ENCODE peak calls at places on chromosomes 16 and 17, in ten cellular contexts. S, Z, Q, B, Y, G, J, M, L and T are unnamed samples.
A peak's percentile ranks its signal among the peaks of the same experiment; 100 is the strongest.

GRCh38 chr16:10162981-10163380 is 19.2 kb downstream of the GRIN2A start:
- DNase-seq in Y (no peak), L (no peak), S (no peak), Z (no peak), B (no peak), J (no peak), M (no peak), Q (no peak), G (no peak), T (no peak)

GRCh38 chr17:66210208-66210574 is 18.3 kb upstream of the CEP112 start:
- DNase-seq in B (no peak), S (no peak), L (no peak), Q (no peak), M (no peak), Z (no peak), J (no peak), Y (no peak), G (no peak), T (no peak)

GRCh38 chr16:67441289-67441753 is 10.4 kb downstream of the HSD11B2 start:
- DNase-seq in B (no peak), L (no peak), S (no peak), Z (no peak), Y (no peak), M (no peak), G (no peak), Q (no peak), J (peak; percentile 95), T (no peak)

GRCh38 chr17:601462-602303 is 113.0 kb downstream of the VPS53 start:
- DNase-seq in Z (no peak), Q (peak; percentile 91), S (no peak), M (peak; percentile 11), B (no peak), Y (no peak), J (peak; percentile 28), L (peak; percentile 50), G (no peak), T (peak; percentile 64)

GRCh38 chr17:49388290-49388640 is 26.2 kb upstream of the ZNF652 start:
- DNase-seq in Z (no peak), L (no peak), G (no peak), J (peak; percentile 23), S (no peak), B (no peak), Q (no peak), Y (no peak), M (no peak), T (no peak)

GRCh38 chr17:29048440-29049360 is 5.8 kb downstream of the PIPOX start:
- DNase-seq in Q (no peak), B (no peak), G (no peak), M (no peak), Y (no peak), J (no peak), S (no peak), L (peak; percentile 36), Z (no peak), T (peak; percentile 22)

GRCh38 chr17:53749178-53749577 is 73.5 kb upstream of the KIF2B start:
- DNase-seq in G (no peak), L (peak; percentile 10), M (no peak), Q (peak; percentile 40), Z (no peak), J (no peak), B (no peak), Y (no peak), S (peak; percentile 27), T (peak; percentile 51)

GRCh38 chr16:10965440-10966039 is 21.2 kb downstream of the CLEC16A start:
- DNase-seq in G (no peak), M (no peak), B (no peak), Q (no peak), L (no peak), J (no peak), Z (no peak), S (no peak), Y (peak; percentile 92), T (no peak)

GRCh38 chr16:19704321-19705130 is 13.5 kb downstream of the KNOP1 start:
- DNase-seq in J (no peak), Q (peak; percentile 67), S (no peak), Y (no peak), G (no peak), L (peak; percentile 73), Z (no peak), M (peak; percentile 66), B (no peak), T (peak; percentile 43)

GRCh38 chr17:83196088-83196765 is 116.8 kb downstream of the METRNL start:
- DNase-seq in L (peak; percentile 90), Y (no peak), G (no peak), Q (peak; percentile 55), Z (peak; percentile 83), M (peak; percentile 74), S (no peak), B (no peak), J (no peak), T (no peak)

GRCh38 chr17:48610282-48611211 is at the start of gene HOXB7:
- DNase-seq in Q (no peak), J (peak; percentile 88), L (peak; percentile 88), Z (no peak), Y (no peak), S (no peak), G (peak; percentile 86), M (peak; percentile 64), B (peak; percentile 62), T (peak; percentile 65)

GRCh38 chr17:18986541-18987229 is 17.9 kb downstream of the FAM83G start:
- DNase-seq in M (no peak), L (no peak), G (no peak), Q (no peak), Z (no peak), J (no peak), S (no peak), Y (no peak), B (no peak), T (no peak)

GRCh38 chr16:2121853-2122252 is 13.8 kb downstream of the PKD1 start:
- DNase-seq in G (peak; percentile 78), S (no peak), J (no peak), M (no peak), B (no peak), Z (peak; percentile 87), Y (no peak), L (peak; percentile 45), Q (no peak), T (no peak)

GRCh38 chr16:77468831-77469230 is 34.0 kb upstream of the ADAMTS18 start:
- DNase-seq in Q (no peak), Z (no peak), L (no peak), S (no peak), Y (no peak), J (no peak), M (no peak), B (no peak), G (no peak), T (no peak)

GRCh38 chr16:83878838-83879237 is 20.1 kb upstream of the MLYCD start:
- DNase-seq in Q (peak; percentile 73), Z (no peak), J (no peak), Y (no peak), L (peak; percentile 75), M (peak; percentile 62), B (no peak), G (no peak), S (no peak), T (peak; percentile 61)

GRCh38 chr17:42766124-42766523 is 5.1 kb downstream of the RAMP2 start:
- DNase-seq in Y (no peak), J (no peak), S (no peak), B (no peak), M (no peak), Q (no peak), Z (no peak), G (no peak), L (no peak), T (no peak)

GRCh38 chr17:42979511-42980273 is at the start of gene PTGES3L:
- DNase-seq in Z (peak; percentile 82), Y (no peak), S (no peak), G (peak; percentile 83), L (peak; percentile 62), M (no peak), J (peak; percentile 63), Q (peak; percentile 60), B (peak; percentile 14), T (peak; percentile 71)

GRCh38 chr17:17613708-17614114 is 22.2 kb upstream of the PEMT start:
- DNase-seq in Q (peak; percentile 81), S (peak; percentile 31), B (peak; percentile 46), Y (no peak), J (peak; percentile 48), G (peak; percentile 71), Z (no peak), M (peak; percentile 85), L (peak; percentile 81), T (peak; percentile 81)

GRCh38 chr17:7351665-7352558 is at the start of gene KCTD11:
- DNase-seq in J (peak; percentile 95), Y (no peak), L (peak; percentile 96), G (peak; percentile 97), B (peak; percentile 78), Z (peak; percentile 97), M (peak; percentile 85), Q (peak; percentile 96), S (peak; percentile 91), T (peak; percentile 95)
- H3K4me1 ChIP-seq in J (peaks cover 7% of the 10 kb centered on the region), Y (peaks cover 23% of the 10 kb centered on the region), L (peaks cover 37% of the 10 kb centered on the region), G (peaks cover 11% of the 10 kb centered on the region), B (peaks cover 42% of the 10 kb centered on the region), Z (peaks cover 46% of the 10 kb centered on the region), M (peaks cover 53% of the 10 kb centered on the region), Q (peaks cover 13% of the 10 kb centered on the region), S (peaks cover 16% of the 10 kb centered on the region), T (peaks cover 37% of the 10 kb centered on the region)

GRCh38 chr17:61387011-61387410 is 12.6 kb upstream of the TBX2 start:
- DNase-seq in M (no peak), J (no peak), Y (no peak), S (no peak), Z (no peak), Q (no peak), L (no peak), G (no peak), B (no peak), T (no peak)
- H3K4me1 ChIP-seq in M (peaks cover 10% of the 10 kb centered on the region), J (no peaks in the 10 kb centered on the region), Y (no peaks in the 10 kb centered on the region), S (no peaks in the 10 kb centered on the region), Z (peaks cover 16% of the 10 kb centered on the region), Q (peaks cover 40% of the 10 kb centered on the region), L (no peaks in the 10 kb centered on the region), G (no peaks in the 10 kb centered on the region), B (no peaks in the 10 kb centered on the region), T (peaks cover 33% of the 10 kb centered on the region)

GRCh38 chr16:85179344-85180046 is 67.2 kb upstream of the CIBAR2 start:
- DNase-seq in Z (no peak), G (no peak), Y (no peak), S (no peak), J (no peak), B (no peak), Q (no peak), L (peak; percentile 40), M (no peak), T (no peak)
- H3K4me1 ChIP-seq in Z (peaks cover 4% of the 10 kb centered on the region), G (no peaks in the 10 kb centered on the region), Y (no peaks in the 10 kb centered on the region), S (peaks cover 4% of the 10 kb centered on the region), J (no peaks in the 10 kb centered on the region), B (no peaks in the 10 kb centered on the region), Q (peaks cover 20% of the 10 kb centered on the region), L (peaks cover 27% of the 10 kb centered on the region), M (no peaks in the 10 kb centered on the region), T (peaks cover 7% of the 10 kb centered on the region)

GRCh38 chr16:57808589-57808988 is 6.3 kb upstream of the KIFC3 start:
- DNase-seq in S (no peak), B (no peak), J (no peak), L (no peak), Z (no peak), M (no peak), Y (no peak), G (no peak), Q (no peak), T (no peak)
- H3K4me1 ChIP-seq in S (peaks cover 36% of the 10 kb centered on the region), B (peaks cover 26% of the 10 kb centered on the region), J (peaks cover 5% of the 10 kb centered on the region), L (peaks cover 44% of the 10 kb centered on the region), Z (peaks cover 17% of the 10 kb centered on the region), M (peaks cover 12% of the 10 kb centered on the region), Y (peaks cover 23% of the 10 kb centered on the region), G (no peaks in the 10 kb centered on the region), Q (peaks cover 3% of the 10 kb centered on the region), T (peaks cover 37% of the 10 kb centered on the region)

GRCh38 chr16:89312598-89313299 is 95.2 kb downstream of the ZNF778 start:
- DNase-seq in M (no peak), L (no peak), Z (no peak), G (no peak), J (no peak), Q (no peak), B (no peak), S (no peak), Y (no peak), T (no peak)
- H3K4me1 ChIP-seq in M (peaks cover 37% of the 10 kb centered on the region), L (peaks cover 20% of the 10 kb centered on the region), Z (peaks cover 36% of the 10 kb centered on the region), G (no peaks in the 10 kb centered on the region), J (peaks cover 9% of the 10 kb centered on the region), Q (no peaks in the 10 kb centered on the region), B (peaks cover 74% of the 10 kb centered on the region), S (peaks cover 37% of the 10 kb centered on the region), Y (peaks cover 22% of the 10 kb centered on the region), T (no peaks in the 10 kb centered on the region)